ENCODE peak calls at places on chromosomes 16 and 17, in ten cellular contexts. T is AG08395; J is AG04450; V is D341Med; W is hippocampal formation; U is stimulated activated CD4-positive, alpha-beta T cell treated with anti-CD3 and anti-CD28 coated beads, Interleukin-12 subunit alpha, Interleukin-12 subunit beta, amount 100 ng/mL, for 48 hours; B is GM23338; Q is DMS153; L is cardiac fibroblast; Z is NCI-H524. K is an unnamed sample.

GRCh38 chr17:79811888-79812205 is 15.0 kb upstream of the CBX8 start:
- DNase-seq in T (no peak), J (no peak), V (no peak), W (no peak), U (no peak), B (no peak), Q (no peak), L (no peak), Z (no peak), K (no peak)

GRCh38 chr17:12445331-12445730 is 220.4 kb upstream of the MYOCD start:
- DNase-seq in T (no peak), J (no peak), V (no peak), W (no peak), U (no peak), B (no peak), Q (no peak), L (no peak), Z (no peak), K (no peak)

GRCh38 chr17:82065193-82065637 is 389 bp downstream of the DUS1L start:
- DNase-seq in T (peak), J (no peak), V (no peak), W (no peak), U (no peak), B (peak), Q (no peak), L (no peak), Z (no peak), K (no peak)

GRCh38 chr17:80891096-80892018 is 100.3 kb upstream of the CHMP6 start:
- DNase-seq in T (peak), J (peak), V (no peak), W (no peak), U (peak), B (no peak), Q (no peak), L (peak), Z (no peak), K (peak)

GRCh38 chr17:31857920-31858646 is 961 bp downstream of the COPRS start:
- DNase-seq in T (no peak), J (no peak), V (no peak), W (no peak), U (no peak), B (no peak), Q (no peak), L (no peak), Z (peak), K (no peak)

GRCh38 chr17:19388791-19389190 is 1.8 kb upstream of the MFAP4 start:
- DNase-seq in T (no peak), J (no peak), V (no peak), W (no peak), U (no peak), B (no peak), Q (no peak), L (no peak), Z (no peak), K (no peak)

GRCh38 chr16:16067127-16067526 is 117.7 kb downstream of the ABCC1 start:
- DNase-seq in T (peak), J (no peak), V (no peak), W (no peak), U (no peak), B (no peak), Q (no peak), L (no peak), Z (peak), K (no peak)

GRCh38 chr17:81464586-81464985 is 48.0 kb downstream of the ACTG1 start:
- DNase-seq in T (no peak), J (no peak), V (no peak), W (no peak), U (no peak), B (no peak), Q (no peak), L (no peak), Z (no peak), K (no peak)

GRCh38 chr17:59950049-59950448 is 14.5 kb downstream of the RNFT1 start:
- DNase-seq in T (no peak), J (no peak), V (no peak), W (no peak), U (no peak), B (no peak), Q (no peak), L (no peak), Z (no peak), K (no peak)

GRCh38 chr16:9152649-9153501 is 61.4 kb downstream of the HAPSTR1 start:
- DNase-seq in T (no peak), J (no peak), V (no peak), W (no peak), U (no peak), B (no peak), Q (no peak), L (no peak), Z (no peak), K (no peak)

GRCh38 chr16:1613240-1613639 is 1.1 kb downstream of the CRAMP1 start:
- DNase-seq in T (no peak), J (no peak), V (no peak), W (no peak), U (no peak), B (peak), Q (no peak), L (no peak), Z (peak), K (no peak)

GRCh38 chr16:19396555-19397011 is 21.1 kb upstream of the TMC5 start:
- DNase-seq in T (no peak), J (no peak), V (no peak), W (no peak), U (no peak), B (no peak), Q (peak), L (no peak), Z (no peak), K (no peak)

GRCh38 chr17:47956818-47957590 is 679 bp downstream of the PRR15L start:
- DNase-seq in T (no peak), J (no peak), V (no peak), W (no peak), U (no peak), B (no peak), Q (peak), L (no peak), Z (no peak), K (no peak)

GRCh38 chr17:66777689-66778225 is 57.2 kb upstream of the CACNG5 start:
- DNase-seq in T (no peak), J (no peak), V (no peak), W (no peak), U (no peak), B (peak), Q (no peak), L (peak), Z (no peak), K (peak)

GRCh38 chr16:50280932-50281331 is 14.6 kb downstream of the ADCY7 start:
- DNase-seq in T (no peak), J (no peak), V (no peak), W (no peak), U (no peak), B (no peak), Q (no peak), L (no peak), Z (no peak), K (no peak)

GRCh38 chr17:61063528-61063927 is 336.1 kb upstream of the TBX2 start:
- DNase-seq in T (no peak), J (no peak), V (no peak), W (no peak), U (no peak), B (no peak), Q (no peak), L (no peak), Z (no peak), K (no peak)

GRCh38 chr17:51275381-51275780 is 15.0 kb downstream of the UTP18 start:
- DNase-seq in T (peak), J (no peak), V (no peak), W (no peak), U (no peak), B (no peak), Q (no peak), L (peak), Z (no peak), K (no peak)

GRCh38 chr16:30030841-30031413 is at the start of gene TLCD3B:
- DNase-seq in T (no peak), J (no peak), V (peak), W (no peak), U (no peak), B (peak), Q (no peak), L (no peak), Z (peak), K (no peak)

GRCh38 chr16:84477661-84478060 is 26.8 kb downstream of the MEAK7 start:
- DNase-seq in T (no peak), J (no peak), V (no peak), W (no peak), U (no peak), B (no peak), Q (no peak), L (no peak), Z (no peak), K (no peak)

GRCh38 chr16:11094838-11095565 is 150.6 kb downstream of the CLEC16A start:
- DNase-seq in T (no peak), J (no peak), V (no peak), W (no peak), U (no peak), B (no peak), Q (no peak), L (no peak), Z (no peak), K (no peak)

GRCh38 chr16:70162041-70162451 is 11.5 kb upstream of the CLEC18C start:
- DNase-seq in T (peak), J (peak), V (no peak), W (no peak), U (no peak), B (no peak), Q (no peak), L (peak), Z (no peak), K (peak)

GRCh38 chr17:75641343-75641742 is 8.1 kb downstream of the SMIM5 start:
- DNase-seq in T (no peak), J (no peak), V (no peak), W (no peak), U (no peak), B (no peak), Q (no peak), L (no peak), Z (no peak), K (no peak)

GRCh38 chr16:67240506-67240905 is 6.8 kb downstream of the FHOD1 start:
- DNase-seq in T (no peak), J (no peak), V (no peak), W (no peak), U (no peak), B (no peak), Q (no peak), L (no peak), Z (no peak), K (no peak)

GRCh38 chr17:75572713-75573539 is 14.7 kb upstream of the MYO15B start:
- DNase-seq in T (no peak), J (no peak), V (no peak), W (no peak), U (no peak), B (no peak), Q (no peak), L (no peak), Z (no peak), K (no peak)

GRCh38 chr16:71917900-71918299 is 22.6 kb downstream of the IST1 start:
- DNase-seq in T (peak), J (no peak), V (peak), W (no peak), U (no peak), B (no peak), Q (no peak), L (peak), Z (no peak), K (no peak)

GRCh38 chr16:85381738-85382592 is 231.2 kb upstream of the GSE1 start:
- DNase-seq in T (no peak), J (no peak), V (no peak), W (no peak), U (no peak), B (no peak), Q (no peak), L (peak), Z (no peak), K (no peak)

GRCh38 chr17:39787038-39787437 is 49.3 kb downstream of the GRB7 start:
- DNase-seq in T (no peak), J (no peak), V (no peak), W (no peak), U (no peak), B (no peak), Q (peak), L (no peak), Z (no peak), K (no peak)

GRCh38 chr17:8359769-8360168 is 16.7 kb downstream of the KRABD2 start:
- DNase-seq in T (peak), J (peak), V (no peak), W (no peak), U (no peak), B (peak), Q (no peak), L (peak), Z (peak), K (peak)

GRCh38 chr16:66636199-66636598 is 31.7 kb downstream of the CMTM3 start:
- DNase-seq in T (no peak), J (no peak), V (no peak), W (no peak), U (no peak), B (no peak), Q (no peak), L (no peak), Z (no peak), K (no peak)

GRCh38 chr16:82639666-82640336 is 13.0 kb downstream of the CDH13 start:
- DNase-seq in T (peak), J (no peak), V (peak), W (peak), U (no peak), B (peak), Q (peak), L (peak), Z (peak), K (no peak)

GRCh38 chr17:17667947-17668346 is 13.3 kb upstream of the RAI1 start:
- DNase-seq in T (no peak), J (no peak), V (no peak), W (no peak), U (no peak), B (no peak), Q (no peak), L (no peak), Z (peak), K (no peak)

GRCh38 chr17:19753661-19754463 is 5.8 kb upstream of the ALDH3A1 start:
- DNase-seq in T (no peak), J (no peak), V (peak), W (peak), U (no peak), B (peak), Q (peak), L (no peak), Z (peak), K (no peak)

GRCh38 chr17:58156839-58157803 is 8.9 kb downstream of the OR4D1 start:
- DNase-seq in T (no peak), J (no peak), V (peak), W (no peak), U (peak), B (peak), Q (no peak), L (peak), Z (peak), K (no peak)

GRCh38 chr16:54284931-54285413 is 1.6 kb downstream of the IRX3 start:
- DNase-seq in T (no peak), J (no peak), V (peak), W (no peak), U (no peak), B (peak), Q (no peak), L (peak), Z (peak), K (no peak)

GRCh38 chr17:78532922-78533640 is 44.1 kb downstream of the DNAH17 start:
- DNase-seq in T (peak), J (no peak), V (no peak), W (no peak), U (peak), B (no peak), Q (no peak), L (peak), Z (no peak), K (peak)

GRCh38 chr17:40995121-40995520 is 1.2 kb upstream of the KRTAP3-3 start:
- DNase-seq in T (no peak), J (no peak), V (no peak), W (no peak), U (no peak), B (no peak), Q (no peak), L (no peak), Z (no peak), K (no peak)

GRCh38 chr17:46742539-46743270 is 75.8 kb downstream of the WNT3 start:
- DNase-seq in T (peak), J (peak), V (no peak), W (no peak), U (no peak), B (no peak), Q (no peak), L (peak), Z (no peak), K (peak)

GRCh38 chr17:29930399-29931010 is 477 bp upstream of the SSH2 start:
- DNase-seq in T (no peak), J (no peak), V (no peak), W (peak), U (no peak), B (peak), Q (no peak), L (no peak), Z (peak), K (no peak)

GRCh38 chr16:12646490-12647274 is 157.0 kb downstream of the CPPED1 start:
- DNase-seq in T (peak), J (no peak), V (no peak), W (peak), U (peak), B (no peak), Q (no peak), L (peak), Z (no peak), K (no peak)

K was measured in skeletal muscle cell.